ENCODE peak calls at places on chromosome 14, in five cellular contexts. J is choroid plexus epithelial cell; O is mucosa of descending colon; U is CD4-positive, alpha-beta T cell; R is omental fat pad. Q is an unnamed sample.

GRCh38 chr14:65357091-65357490 is 55.4 kb upstream of the FUT8 start:
- DNase-seq in J (no peak), U (no peak), R (no peak), O (no peak), Q (no peak)

GRCh38 chr14:40870252-40870651 is 736.4 kb upstream of the LRFN5 start:
- DNase-seq in O (no peak), R (no peak), J (no peak), U (no peak), Q (no peak)

GRCh38 chr14:74577948-74578275 is 34.1 kb downstream of the LTBP2 start:
- DNase-seq in U (no peak), O (peak; percentile 17), R (no peak), J (no peak), Q (no peak)

GRCh38 chr14:33317675-33318074 is 379.0 kb downstream of the NPAS3 start:
- DNase-seq in R (no peak), J (no peak), O (no peak), U (no peak), Q (no peak)

GRCh38 chr14:62776300-62776699 is 269.0 kb downstream of the KCNH5 start:
- DNase-seq in R (no peak), U (no peak), J (no peak), O (no peak), Q (no peak)

GRCh38 chr14:75197338-75197737 is 20.9 kb upstream of the TMED10 start:
- DNase-seq in J (no peak), U (no peak), R (no peak), O (no peak), Q (no peak)

GRCh38 chr14:71716371-71716770 is 215.9 kb upstream of the RGS6 start:
- DNase-seq in J (peak; percentile 66), R (no peak), U (no peak), O (no peak), Q (no peak)

GRCh38 chr14:79597561-79597960 is 613.7 kb downstream of the DIO2 start:
- DNase-seq in O (no peak), U (no peak), J (peak; percentile 74), R (no peak), Q (no peak)

GRCh38 chr14:25037032-25037431 is 12.9 kb downstream of the STXBP6 start:
- DNase-seq in J (no peak), O (no peak), U (no peak), R (no peak), Q (no peak)

GRCh38 chr14:25034803-25035681 is 14.9 kb downstream of the STXBP6 start:
- DNase-seq in R (no peak), J (no peak), U (no peak), O (no peak), Q (no peak)

GRCh38 chr14:25033358-25033757 is 16.6 kb downstream of the STXBP6 start:
- DNase-seq in J (no peak), O (no peak), U (no peak), R (no peak), Q (no peak)

GRCh38 chr14:25026476-25027137 is 23.3 kb downstream of the STXBP6 start:
- DNase-seq in O (no peak), R (no peak), J (no peak), U (no peak), Q (no peak)

GRCh38 chr14:25032092-25032784 is 17.7 kb downstream of the STXBP6 start:
- DNase-seq in O (no peak), R (no peak), U (no peak), J (no peak), Q (no peak)
- TF ChIP-seq CTCF in O (no peak), R (no peak), U (no peak), J (peak; percentile 46), Q (no peak)

GRCh38 chr14:69798339-69798735 is 1.3 kb upstream of the SLC10A1 start:
- DNase-seq in U (no peak), O (no peak), R (no peak), J (no peak), Q (no peak)

GRCh38 chr14:69808919-69809808 is 12.1 kb upstream of the SLC10A1 start:
- DNase-seq in U (no peak), R (no peak), O (no peak), J (no peak), Q (no peak)

GRCh38 chr14:69804902-69805301 is 7.9 kb upstream of the SLC10A1 start:
- DNase-seq in R (no peak), J (no peak), O (no peak), U (no peak), Q (no peak)

GRCh38 chr14:69807192-69807591 is 10.2 kb upstream of the SLC10A1 start:
- DNase-seq in U (no peak), J (no peak), R (no peak), O (no peak), Q (no peak)

GRCh38 chr14:69803753-69804152 is 6.7 kb upstream of the SLC10A1 start:
- DNase-seq in J (peak; percentile 30), U (no peak), O (no peak), R (no peak), Q (no peak)
- TF ChIP-seq CTCF in J (no peak), U (no peak), O (no peak), R (no peak), Q (no peak)

GRCh38 chr14:50311974-50312733 is at the start of the genes DMAC2L and L2HGDH:
- DNase-seq in U (peak; percentile 73), J (peak; percentile 91), O (peak; percentile 95), R (peak; percentile 60), Q (peak; percentile 97)
- TF ChIP-seq CTCF in U (no peak), J (no peak), O (peak; percentile 56), R (no peak), Q (peak; percentile 46)

GRCh38 chr14:24271834-24272263 is 452 bp upstream of the RABGGTA start:
- DNase-seq in U (no peak), J (no peak), O (no peak), R (no peak), Q (no peak)

GRCh38 chr14:24274101-24274543 is 2.7 kb upstream of the RABGGTA start:
- DNase-seq in R (no peak), U (no peak), O (no peak), J (no peak), Q (peak; percentile 73)

GRCh38 chr14:24275524-24276139 is 4.2 kb upstream of the RABGGTA start:
- DNase-seq in U (no peak), O (no peak), R (no peak), J (no peak), Q (no peak)

GRCh38 chr14:24272442-24272841 is 1.0 kb upstream of the RABGGTA start:
- DNase-seq in O (no peak), J (no peak), R (no peak), U (no peak), Q (no peak)

DNA sequence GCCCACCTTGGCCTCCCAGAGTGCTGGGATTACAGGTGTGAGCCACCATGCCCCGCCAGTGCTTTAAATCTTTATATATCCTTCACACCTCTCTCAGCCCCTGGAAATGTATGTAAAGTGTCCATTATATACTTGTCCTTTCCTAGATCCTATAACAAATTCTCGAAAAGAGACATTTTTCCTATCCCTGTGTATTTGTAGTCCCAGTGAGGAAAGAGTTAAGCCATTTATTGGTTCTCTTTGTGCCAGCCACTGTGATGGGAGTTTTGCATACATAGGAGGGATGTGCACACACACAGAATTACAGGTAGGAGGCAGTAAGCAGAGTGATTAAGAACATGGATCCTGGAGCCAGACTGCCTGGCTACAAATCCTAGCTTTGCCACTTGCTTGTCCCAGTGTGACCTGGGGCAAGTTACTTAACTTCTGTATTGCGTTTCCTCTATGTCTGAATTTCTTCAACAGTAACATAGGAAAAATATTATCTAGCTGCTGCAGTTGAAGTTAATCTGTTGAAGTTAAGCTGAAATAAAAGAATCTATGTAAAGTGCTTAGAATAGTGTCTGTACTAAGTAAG is 2.1 kb upstream of the RABGGTA start:
- DNase-seq in R (no peak), U (no peak), O (no peak), J (peak; percentile 16), Q (no peak)
- TF ChIP-seq CTCF in R (no peak), U (no peak), O (no peak), J (peak; percentile 22), Q (no peak)

GRCh38 chr14:38405851-38406630 is 150.1 kb upstream of the CLEC14A start:
- DNase-seq in O (no peak), J (peak; percentile 52), R (no peak), U (no peak), Q (no peak)
- TF ChIP-seq CTCF in O (no peak), J (peak; percentile 26), R (no peak), U (no peak), Q (no peak)

Q was measured in GM10248.